ENCODE peak calls at places on chromosomes 3 and 15, in six cellular contexts. One of them, this sample, is unnamed.

GRCh38 chr3:64604313-64604712 is 83.5 kb downstream of the ADAMTS9 start:
- DNase-seq in NCI-H1092: no peak
- DNase-seq in Caki2: no peak
- DNase-seq in GM23248: no peak
- DNase-seq in NCI-H1694 treated with DMSO at 0.1 percent for 48 hours: no peak
- DNase-seq in neural crest cell: no peak
- DNase-seq in this sample: no peak

GRCh38 chr3:185656321-185656840 is 70.3 kb downstream of the SENP2 start:
- DNase-seq in NCI-H1694 treated with DMSO at 0.1 percent for 48 hours: no peak
- DNase-seq in NCI-H1092: no peak
- DNase-seq in neural crest cell: no peak
- DNase-seq in GM23248: peak
- DNase-seq in Caki2: peak
- DNase-seq in this sample: no peak

GRCh38 chr15:25777047-25777446 is 86.1 kb downstream of the ATP10A start:
- DNase-seq in NCI-H1092: no peak
- DNase-seq in GM23248: no peak
- DNase-seq in NCI-H1694 treated with DMSO at 0.1 percent for 48 hours: no peak
- DNase-seq in Caki2: no peak
- DNase-seq in neural crest cell: no peak
- DNase-seq in this sample: no peak

GRCh38 chr3:135989247-135989646 is 23.7 kb downstream of the PPP2R3A start:
- DNase-seq in NCI-H1694 treated with DMSO at 0.1 percent for 48 hours: no peak
- DNase-seq in neural crest cell: no peak
- DNase-seq in Caki2: no peak
- DNase-seq in GM23248: peak
- DNase-seq in NCI-H1092: no peak
- DNase-seq in this sample: no peak

GRCh38 chr3:40975711-40976121 is 223.6 kb upstream of the CTNNB1 start:
- DNase-seq in GM23248: peak
- DNase-seq in NCI-H1092: no peak
- DNase-seq in neural crest cell: no peak
- DNase-seq in Caki2: no peak
- DNase-seq in NCI-H1694 treated with DMSO at 0.1 percent for 48 hours: no peak
- DNase-seq in this sample: no peak

GRCh38 chr15:20645956-20646355 is 104.4 kb upstream of the GOLGA6L6 start:
- DNase-seq in Caki2: no peak
- DNase-seq in neural crest cell: no peak
- DNase-seq in NCI-H1092: no peak
- DNase-seq in NCI-H1694 treated with DMSO at 0.1 percent for 48 hours: no peak
- DNase-seq in GM23248: peak
- DNase-seq in this sample: no peak

GRCh38 chr3:171559586-171559985 is 99.4 kb upstream of the TNIK start:
- DNase-seq in GM23248: no peak
- DNase-seq in Caki2: no peak
- DNase-seq in NCI-H1694 treated with DMSO at 0.1 percent for 48 hours: no peak
- DNase-seq in NCI-H1092: no peak
- DNase-seq in neural crest cell: no peak
- DNase-seq in this sample: no peak

GRCh38 chr15:76109046-76109445 is 49.3 kb downstream of the TMEM266 start:
- DNase-seq in NCI-H1694 treated with DMSO at 0.1 percent for 48 hours: no peak
- DNase-seq in NCI-H1092: no peak
- DNase-seq in GM23248: no peak
- DNase-seq in Caki2: no peak
- DNase-seq in neural crest cell: no peak
- DNase-seq in this sample: no peak

GRCh38 chr15:88218557-88219214 is 37.9 kb downstream of the NTRK3 start:
- DNase-seq in Caki2: no peak
- DNase-seq in GM23248: no peak
- DNase-seq in neural crest cell: no peak
- DNase-seq in NCI-H1092: no peak
- DNase-seq in NCI-H1694 treated with DMSO at 0.1 percent for 48 hours: peak
- DNase-seq in this sample: no peak

GRCh38 chr3:140276698-140277097 is 341.7 kb downstream of the CLSTN2 start:
- DNase-seq in NCI-H1694 treated with DMSO at 0.1 percent for 48 hours: no peak
- DNase-seq in Caki2: peak
- DNase-seq in GM23248: peak
- DNase-seq in NCI-H1092: no peak
- DNase-seq in neural crest cell: peak
- DNase-seq in this sample: peak

GRCh38 chr3:129228891-129229585 is 20.4 kb upstream of the COPG1 start:
- DNase-seq in GM23248: peak
- DNase-seq in Caki2: peak
- DNase-seq in neural crest cell: no peak
- DNase-seq in NCI-H1694 treated with DMSO at 0.1 percent for 48 hours: no peak
- DNase-seq in NCI-H1092: no peak
- DNase-seq in this sample: peak

GRCh38 chr3:94082412-94082937 is 19.6 kb downstream of the NSUN3 start:
- DNase-seq in NCI-H1092: peak
- DNase-seq in GM23248: no peak
- DNase-seq in neural crest cell: no peak
- DNase-seq in Caki2: peak
- DNase-seq in NCI-H1694 treated with DMSO at 0.1 percent for 48 hours: no peak
- DNase-seq in this sample: peak

GRCh38 chr3:157135671-157136396 is 24.1 kb downstream of the CCNL1 start:
- DNase-seq in GM23248: peak
- DNase-seq in neural crest cell: no peak
- DNase-seq in Caki2: peak
- DNase-seq in NCI-H1694 treated with DMSO at 0.1 percent for 48 hours: no peak
- DNase-seq in NCI-H1092: no peak
- DNase-seq in this sample: no peak

GRCh38 chr15:89649013-89649625 is 6.1 kb downstream of the KIF7 start:
- DNase-seq in neural crest cell: no peak
- DNase-seq in GM23248: no peak
- DNase-seq in NCI-H1092: no peak
- DNase-seq in NCI-H1694 treated with DMSO at 0.1 percent for 48 hours: no peak
- DNase-seq in Caki2: no peak
- DNase-seq in this sample: no peak

GRCh38 chr3:13107661-13108060 is 34.4 kb upstream of the IQSEC1 start:
- DNase-seq in NCI-H1694 treated with DMSO at 0.1 percent for 48 hours: no peak
- DNase-seq in neural crest cell: no peak
- DNase-seq in GM23248: no peak
- DNase-seq in Caki2: no peak
- DNase-seq in NCI-H1092: no peak
- DNase-seq in this sample: no peak

GRCh38 chr3:177973241-177973840 is 562.9 kb upstream of the KCNMB2 start:
- DNase-seq in NCI-H1092: no peak
- DNase-seq in neural crest cell: no peak
- DNase-seq in GM23248: peak
- DNase-seq in NCI-H1694 treated with DMSO at 0.1 percent for 48 hours: no peak
- DNase-seq in Caki2: peak
- DNase-seq in this sample: no peak

GRCh38 chr3:107430214-107431047 is 53.2 kb downstream of the CCDC54 start:
- DNase-seq in Caki2: no peak
- DNase-seq in NCI-H1092: no peak
- DNase-seq in neural crest cell: no peak
- DNase-seq in NCI-H1694 treated with DMSO at 0.1 percent for 48 hours: peak
- DNase-seq in GM23248: peak
- DNase-seq in this sample: no peak

GRCh38 chr3:139695701-139696422 is 18.1 kb upstream of the NMNAT3 start:
- DNase-seq in neural crest cell: no peak
- DNase-seq in NCI-H1694 treated with DMSO at 0.1 percent for 48 hours: no peak
- DNase-seq in NCI-H1092: no peak
- DNase-seq in Caki2: peak
- DNase-seq in GM23248: no peak
- DNase-seq in this sample: no peak

GRCh38 chr3:10391391-10391790 is 70.5 kb upstream of the SEC13 start:
- DNase-seq in neural crest cell: no peak
- DNase-seq in NCI-H1092: no peak
- DNase-seq in GM23248: no peak
- DNase-seq in Caki2: no peak
- DNase-seq in NCI-H1694 treated with DMSO at 0.1 percent for 48 hours: no peak
- DNase-seq in this sample: no peak

GRCh38 chr15:45180648-45181436 is 6.9 kb downstream of the SHF start:
- DNase-seq in GM23248: no peak
- DNase-seq in neural crest cell: no peak
- DNase-seq in Caki2: no peak
- DNase-seq in NCI-H1694 treated with DMSO at 0.1 percent for 48 hours: no peak
- DNase-seq in NCI-H1092: no peak
- DNase-seq in this sample: no peak

GRCh38 chr3:183560607-183561006 is 5.1 kb upstream of the KLHL6 start:
- DNase-seq in neural crest cell: no peak
- DNase-seq in NCI-H1092: no peak
- DNase-seq in Caki2: peak
- DNase-seq in NCI-H1694 treated with DMSO at 0.1 percent for 48 hours: no peak
- DNase-seq in GM23248: no peak
- DNase-seq in this sample: no peak

GRCh38 chr3:135513106-135514063 is 452.1 kb upstream of the PPP2R3A start:
- DNase-seq in NCI-H1092: no peak
- DNase-seq in GM23248: peak
- DNase-seq in NCI-H1694 treated with DMSO at 0.1 percent for 48 hours: no peak
- DNase-seq in neural crest cell: no peak
- DNase-seq in Caki2: peak
- DNase-seq in this sample: no peak

GRCh38 chr3:11536132-11536935 is 107.4 kb downstream of the VGLL4 start:
- DNase-seq in NCI-H1694 treated with DMSO at 0.1 percent for 48 hours: no peak
- DNase-seq in NCI-H1092: no peak
- DNase-seq in Caki2: no peak
- DNase-seq in GM23248: no peak
- DNase-seq in neural crest cell: no peak
- DNase-seq in this sample: no peak

GRCh38 chr15:64651573-64652260 is 123.7 kb downstream of the RBPMS2 start:
- DNase-seq in NCI-H1092: peak
- DNase-seq in NCI-H1694 treated with DMSO at 0.1 percent for 48 hours: no peak
- DNase-seq in GM23248: no peak
- DNase-seq in neural crest cell: no peak
- DNase-seq in Caki2: peak
- DNase-seq in this sample: peak

GRCh38 chr3:117645561-117646242 is 936.1 kb downstream of the TUSC7 start:
- DNase-seq in Caki2: no peak
- DNase-seq in neural crest cell: no peak
- DNase-seq in GM23248: peak
- DNase-seq in NCI-H1694 treated with DMSO at 0.1 percent for 48 hours: no peak
- DNase-seq in NCI-H1092: no peak
- DNase-seq in this sample: no peak

GRCh38 chr3:28901029-28901428 is 379.8 kb upstream of the RBMS3 start:
- DNase-seq in Caki2: no peak
- DNase-seq in NCI-H1092: no peak
- DNase-seq in NCI-H1694 treated with DMSO at 0.1 percent for 48 hours: no peak
- DNase-seq in GM23248: peak
- DNase-seq in neural crest cell: no peak
- DNase-seq in this sample: no peak

GRCh38 chr3:156668073-156668763 is 6.2 kb upstream of the TIPARP start:
- DNase-seq in NCI-H1694 treated with DMSO at 0.1 percent for 48 hours: no peak
- DNase-seq in GM23248: peak
- DNase-seq in neural crest cell: no peak
- DNase-seq in NCI-H1092: no peak
- DNase-seq in Caki2: no peak
- DNase-seq in this sample: no peak

GRCh38 chr3:178498866-178499265 is 37.4 kb upstream of the KCNMB2 start:
- DNase-seq in GM23248: no peak
- DNase-seq in neural crest cell: no peak
- DNase-seq in NCI-H1092: no peak
- DNase-seq in NCI-H1694 treated with DMSO at 0.1 percent for 48 hours: no peak
- DNase-seq in Caki2: no peak
- DNase-seq in this sample: no peak

GRCh38 chr3:53069422-53070068 is 23.7 kb upstream of the SFMBT1 start:
- DNase-seq in GM23248: peak
- DNase-seq in NCI-H1092: no peak
- DNase-seq in NCI-H1694 treated with DMSO at 0.1 percent for 48 hours: no peak
- DNase-seq in neural crest cell: no peak
- DNase-seq in Caki2: no peak
- DNase-seq in this sample: no peak

This sample was measured in PC-9.